ENCODE peak calls at places on chromosomes 7 and 10, in seven cellular contexts. A is upper lobe of left lung, X is suprapubic skin, G is esophagus muscularis mucosa, Y is transverse colon, E is sigmoid colon, Q is GM12878. F is an unnamed sample.

GRCh38 chr7:33495207-33495606 is 365.8 kb downstream of the BBS9 start:
- DNase-seq in E (no peak), G (no peak), Y (no peak), A (no peak), Q (no peak), X (no peak), F (no peak)

GRCh38 chr7:84145892-84146291 is 48.7 kb downstream of the SEMA3A start:
- DNase-seq in Q (no peak), X (no peak), Y (no peak), E (no peak), G (no peak), A (no peak), F (no peak)

GRCh38 chr10:76324283-76324682 is 892.9 kb downstream of the LRMDA start:
- DNase-seq in Y (peak), X (peak), Q (no peak), A (no peak), E (peak), G (no peak), F (peak)

GRCh38 chr7:74066626-74067025 is 17.0 kb upstream of the LIMK1 start:
- DNase-seq in Q (no peak), Y (no peak), E (no peak), G (no peak), A (peak), X (no peak), F (no peak)

GRCh38 chr10:26780106-26780792 is 80.5 kb downstream of the ABI1 start:
- DNase-seq in X (no peak), E (no peak), G (no peak), Q (no peak), Y (no peak), A (no peak), F (no peak)

GRCh38 chr7:128108641-128109423 is 77.6 kb upstream of the LRRC4 start:
- DNase-seq in X (no peak), E (peak), Y (no peak), G (no peak), Q (peak), A (no peak), F (no peak)

GRCh38 chr7:40324889-40325288 is 190.1 kb downstream of the SUGCT start:
- DNase-seq in A (no peak), Q (no peak), E (no peak), G (no peak), Y (no peak), X (no peak), F (no peak)

GRCh38 chr7:14457567-14458453 is 444.7 kb downstream of the DGKB start:
- DNase-seq in X (no peak), A (no peak), E (peak), Q (no peak), G (no peak), Y (peak), F (peak)

GRCh38 chr7:8236781-8237407 is 25.1 kb downstream of the ICA1 start:
- DNase-seq in G (no peak), E (no peak), Q (no peak), A (no peak), Y (no peak), X (no peak), F (no peak)

GRCh38 chr10:44947356-44948152 is 12.0 kb upstream of the RASSF4 start:
- DNase-seq in G (no peak), X (no peak), Y (no peak), Q (peak), E (peak), A (no peak), F (no peak)

GRCh38 chr10:100318201-100318600 is 11.8 kb downstream of the PKD2L1 start:
- DNase-seq in Q (no peak), A (no peak), E (no peak), G (no peak), X (no peak), Y (no peak), F (no peak)

GRCh38 chr7:3537210-3537875 is 236.3 kb downstream of the SDK1 start:
- DNase-seq in G (peak), E (no peak), Q (no peak), A (no peak), Y (no peak), X (no peak), F (no peak)

GRCh38 chr7:76393116-76394031 is 16.1 kb downstream of the SSC4D start:
- DNase-seq in X (peak), G (peak), A (peak), Y (peak), Q (peak), E (peak), F (peak)

GRCh38 chr7:129829677-129830631 is 122.8 kb downstream of the UBE2H start:
- DNase-seq in E (peak), X (peak), G (no peak), A (no peak), Q (no peak), Y (peak), F (peak)

GRCh38 chr10:665579-666091 is 23.8 kb downstream of the DIP2C start:
- DNase-seq in A (peak), E (peak), G (no peak), X (no peak), Q (no peak), Y (peak), F (no peak)

GRCh38 chr10:125629758-125630376 is 53.1 kb downstream of the TEX36 start:
- DNase-seq in Y (no peak), E (no peak), Q (no peak), G (no peak), X (no peak), A (no peak), F (no peak)

GRCh38 chr10:11317936-11318670 is 293.3 kb downstream of the USP6NL start:
- DNase-seq in A (no peak), Q (no peak), E (no peak), X (no peak), Y (no peak), G (no peak), F (no peak)

GRCh38 chr7:39238209-39238869 is 260.6 kb downstream of the POU6F2 start:
- DNase-seq in G (no peak), Y (no peak), Q (no peak), A (no peak), E (no peak), X (no peak), F (no peak)

GRCh38 chr10:102629661-102630614 is 14.3 kb upstream of the TRIM8 start:
- DNase-seq in Q (no peak), A (peak), G (no peak), E (peak), X (no peak), Y (no peak), F (no peak)

GRCh38 chr7:29444267-29444666 is 119.4 kb upstream of the PRR15 start:
- DNase-seq in A (no peak), Y (no peak), X (no peak), Q (no peak), E (no peak), G (no peak), F (no peak)

GRCh38 chr7:78514653-78515052 is 716.1 kb downstream of the PHTF2 start:
- DNase-seq in G (no peak), A (no peak), E (no peak), Q (no peak), Y (no peak), X (no peak), F (no peak)

GRCh38 chr7:16914771-16915170 is 33.0 kb upstream of the AGR3 start:
- DNase-seq in G (no peak), Y (peak), Q (no peak), X (no peak), E (no peak), A (no peak), F (no peak)

GRCh38 chr7:56092789-56093531 is at the start of gene PHKG1:
- DNase-seq in A (peak), X (peak), G (peak), Q (no peak), E (peak), Y (peak), F (peak)

GRCh38 chr10:34273340-34273739 is 541.8 kb downstream of the PARD3 start:
- DNase-seq in E (no peak), X (no peak), Q (no peak), A (no peak), G (no peak), Y (no peak), F (no peak)

GRCh38 chr10:86443069-86443468 is 76.5 kb upstream of the GRID1 start:
- DNase-seq in G (no peak), E (no peak), A (no peak), Y (no peak), Q (no peak), X (no peak), F (no peak)

GRCh38 chr7:3289996-3290395 is 11.1 kb upstream of the SDK1 start:
- DNase-seq in E (no peak), X (no peak), Q (no peak), A (no peak), G (no peak), Y (no peak), F (no peak)

GRCh38 chr10:23826399-23826798 is 382.5 kb upstream of the KIAA1217 start:
- DNase-seq in Q (no peak), E (no peak), X (no peak), Y (no peak), A (no peak), G (no peak), F (no peak)

GRCh38 chr7:134288265-134288664 is 28.5 kb downstream of the SLC35B4 start:
- DNase-seq in Q (no peak), Y (no peak), A (no peak), G (no peak), X (no peak), E (no peak), F (no peak)
- TF ChIP-seq POLR2A in Q (no peak), Y (no peak), A (no peak), G (no peak), X (no peak), E (no peak), F (no peak)

DNA sequence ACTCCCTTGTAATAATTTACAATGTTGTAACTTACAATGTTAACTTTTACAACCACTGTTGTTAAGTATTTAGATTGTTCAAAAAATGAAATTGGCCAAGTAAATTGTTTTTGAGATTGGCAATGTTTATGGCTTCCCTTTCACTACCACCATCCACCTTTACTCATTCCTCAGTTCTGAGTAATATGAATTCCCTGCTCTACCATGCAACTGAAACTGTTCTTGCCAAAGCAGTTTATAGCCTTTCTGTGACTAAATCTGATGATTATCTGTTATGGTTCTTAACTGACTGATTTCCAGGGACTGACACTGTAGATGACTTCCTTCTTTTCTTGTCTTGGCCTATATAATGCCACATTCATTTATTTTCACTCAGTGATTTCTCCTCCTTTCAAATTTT is 80.4 kb upstream of the TMEM106B start:
- DNase-seq in Y (no peak), Q (no peak), E (no peak), G (no peak), X (no peak), A (no peak), F (no peak)
- TF ChIP-seq POLR2AphosphoS5 in Y (no peak), Q (no peak), E (no peak), G (no peak), X (no peak), A (no peak), F (no peak)

GRCh38 chr10:79334573-79334972 is 12.7 kb upstream of the PPIF start:
- DNase-seq in E (no peak), A (no peak), G (no peak), X (no peak), Q (no peak), Y (no peak), F (no peak)

GRCh38 chr10:79335470-79336235 is 11.6 kb upstream of the PPIF start:
- DNase-seq in A (no peak), Y (no peak), X (no peak), Q (no peak), G (no peak), E (no peak), F (no peak)

GRCh38 chr10:79336276-79336675 is 11.0 kb upstream of the PPIF start:
- DNase-seq in X (no peak), G (no peak), Q (no peak), A (no peak), E (no peak), Y (no peak), F (no peak)

GRCh38 chr10:79333513-79333912 is 13.8 kb upstream of the PPIF start:
- DNase-seq in Q (no peak), X (no peak), A (no peak), E (no peak), Y (no peak), G (no peak), F (no peak)

GRCh38 chr10:79335094-79335469 is 12.2 kb upstream of the PPIF start:
- DNase-seq in G (no peak), A (no peak), E (no peak), Q (no peak), Y (no peak), X (no peak), F (no peak)
- TF ChIP-seq EP300 in G (no peak), A (no peak), E (no peak), Q (no peak), Y (no peak), X (no peak), F (no peak)

DNA sequence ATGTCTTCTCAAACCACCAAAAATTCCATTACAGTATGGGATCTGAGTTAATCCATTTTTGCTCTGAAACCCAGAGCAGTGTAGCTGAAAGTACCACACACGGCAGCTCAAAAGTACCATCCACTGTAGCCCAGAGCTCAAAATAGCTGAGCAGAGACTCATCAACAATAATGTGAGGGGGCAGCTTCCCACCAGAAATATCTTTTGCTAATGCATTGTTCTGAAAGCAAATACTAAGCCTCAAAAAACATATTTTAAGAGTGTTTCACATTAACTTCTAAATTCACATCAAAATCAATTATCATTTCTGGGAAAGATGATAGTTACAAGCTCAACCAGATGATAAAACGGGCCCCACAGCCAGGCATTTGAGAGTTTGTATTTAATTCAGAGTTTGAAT is 73.7 kb downstream of the ABLIM1 start:
- DNase-seq in Q (no peak), Y (no peak), A (no peak), X (no peak), G (no peak), E (no peak), F (no peak)
- TF ChIP-seq POLR2A in Q (no peak), Y (no peak), A (no peak), X (no peak), G (no peak), E (no peak), F (no peak)

GRCh38 chr7:120941856-120942255 is 8.7 kb upstream of the ING3 start:
- DNase-seq in Q (no peak), Y (no peak), E (no peak), X (no peak), G (no peak), A (no peak), F (no peak)
- TF ChIP-seq POLR2AphosphoS5 in Q (no peak), Y (no peak), E (peak), X (no peak), G (peak), A (peak), F (no peak)

GRCh38 chr10:70575874-70576802 is 26.4 kb downstream of the PRF1 start:
- DNase-seq in G (no peak), X (no peak), E (peak), Q (peak), A (no peak), Y (peak), F (peak)

GRCh38 chr10:70576803-70577517 is 25.6 kb downstream of the PRF1 start:
- DNase-seq in Y (no peak), E (no peak), G (no peak), X (no peak), A (no peak), Q (no peak), F (no peak)

GRCh38 chr10:70579234-70580002 is 23.1 kb downstream of the PRF1 start:
- DNase-seq in Y (no peak), A (no peak), X (no peak), E (peak), G (no peak), Q (peak), F (no peak)

GRCh38 chr10:70575486-70575873 is 27.1 kb downstream of the PRF1 start:
- DNase-seq in Y (no peak), A (no peak), E (peak), G (no peak), X (no peak), Q (no peak), F (no peak)

DNA sequence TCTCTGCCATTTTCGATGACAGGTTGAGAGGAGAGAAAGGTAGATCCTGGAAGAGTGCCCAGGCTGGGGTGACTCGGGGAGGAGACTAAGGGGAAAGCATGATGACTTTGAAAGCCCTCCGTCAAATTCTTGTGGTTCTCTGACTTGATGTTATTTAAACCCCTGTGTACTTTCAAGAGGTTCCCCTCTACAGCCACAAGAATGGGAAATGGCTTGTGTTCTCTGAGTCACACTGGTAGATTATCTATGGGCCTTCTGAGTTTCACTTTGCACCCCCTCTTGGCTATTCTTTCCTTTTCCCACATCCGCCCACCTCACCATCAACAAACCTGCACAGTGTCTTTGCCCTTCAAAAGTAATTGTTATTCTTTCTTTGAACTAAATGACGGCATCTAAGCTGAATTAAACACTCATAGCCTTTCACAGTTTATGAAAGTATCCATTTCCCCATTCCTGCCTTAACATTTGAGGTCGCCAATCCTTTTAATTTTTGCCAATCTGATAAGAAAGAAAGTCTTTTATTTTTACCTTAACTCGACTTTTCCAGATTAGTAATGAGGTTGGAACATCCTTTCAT is 24.1 kb downstream of the PRF1 start:
- DNase-seq in X (no peak), Q (peak), A (no peak), E (peak), Y (peak), G (no peak), F (no peak)
- TF ChIP-seq EP300 in X (no peak), Q (peak), A (no peak), E (no peak), Y (no peak), G (no peak), F (no peak)

GRCh38 chr10:118046491-118047362 is at the start of gene RAB11FIP2:
- DNase-seq in G (peak), A (peak), Q (peak), X (peak), E (peak), Y (peak), F (peak)
- TF ChIP-seq POLR2A in G (no peak), A (peak), Q (peak), X (no peak), E (no peak), Y (peak), F (no peak)

F was measured in stomach.